ENCODE peak calls at places on chromosomes 16 and 17, in four cellular contexts. R, F, Q and L are unnamed samples.

GRCh38 chr17:27428781-27429505 is 27.3 kb upstream of the KSR1 start:
- DNase-seq in R (no peak), F (no peak), Q (no peak), L (no peak)

GRCh38 chr17:20121359-20122235 is 112.4 kb downstream of the SPECC1 start:
- DNase-seq in R (peak; percentile 74), F (peak; percentile 70), Q (peak; percentile 51), L (peak; percentile 62)

GRCh38 chr17:76868176-76868668 is at the start of gene MGAT5B:
- DNase-seq in R (peak; percentile 85), F (peak; percentile 78), Q (peak; percentile 87), L (peak; percentile 74)

GRCh38 chr17:75776399-75777242 is 8.0 kb upstream of the UNK start:
- DNase-seq in R (peak; percentile 47), F (peak; percentile 32), Q (no peak), L (peak; percentile 40)

GRCh38 chr17:40362696-40363479 is 1.6 kb downstream of the GJD3 start:
- DNase-seq in R (peak; percentile 82), F (peak; percentile 69), Q (peak; percentile 89), L (peak; percentile 76)

GRCh38 chr17:77856551-77857305 is 101.8 kb upstream of the TNRC6C start:
- DNase-seq in R (no peak), F (no peak), Q (no peak), L (no peak)

GRCh38 chr16:75860654-75861053 is 134.4 kb upstream of the CPHXL start:
- DNase-seq in R (peak; percentile 21), F (no peak), Q (no peak), L (no peak)

GRCh38 chr17:29148790-29149430 is 31.3 kb downstream of the MYO18A start:
- DNase-seq in R (peak; percentile 97), F (peak; percentile 91), Q (peak; percentile 92), L (peak; percentile 89)

GRCh38 chr17:35743911-35744328 is 9.1 kb downstream of the GAS2L2 start:
- DNase-seq in R (peak; percentile 39), F (peak; percentile 45), Q (no peak), L (no peak)

GRCh38 chr16:85008267-85008666 is 3.1 kb downstream of the ZDHHC7 start:
- DNase-seq in R (no peak), F (no peak), Q (no peak), L (no peak)
- H3K4me1 ChIP-seq in R (peaks cover 70% of the 10 kb centered on the region), F (peaks cover 24% of the 10 kb centered on the region), Q (no peaks in the 10 kb centered on the region), L (peaks cover 54% of the 10 kb centered on the region)

GRCh38 chr17:18257747-18258355 is 687 bp downstream of the FLII start:
- DNase-seq in R (peak; percentile 75), F (peak; percentile 71), Q (peak; percentile 56), L (peak; percentile 25)

GRCh38 chr17:18256351-18256750 is 2.2 kb downstream of the FLII start:
- DNase-seq in R (no peak), F (no peak), Q (no peak), L (no peak)

GRCh38 chr17:18257268-18257681 is 1.3 kb downstream of the FLII start:
- DNase-seq in R (peak; percentile 56), F (no peak), Q (peak; percentile 72), L (no peak)

GRCh38 chr17:18254888-18255649 is 3.5 kb downstream of the FLII start:
- DNase-seq in R (no peak), F (no peak), Q (no peak), L (no peak)

DNA sequence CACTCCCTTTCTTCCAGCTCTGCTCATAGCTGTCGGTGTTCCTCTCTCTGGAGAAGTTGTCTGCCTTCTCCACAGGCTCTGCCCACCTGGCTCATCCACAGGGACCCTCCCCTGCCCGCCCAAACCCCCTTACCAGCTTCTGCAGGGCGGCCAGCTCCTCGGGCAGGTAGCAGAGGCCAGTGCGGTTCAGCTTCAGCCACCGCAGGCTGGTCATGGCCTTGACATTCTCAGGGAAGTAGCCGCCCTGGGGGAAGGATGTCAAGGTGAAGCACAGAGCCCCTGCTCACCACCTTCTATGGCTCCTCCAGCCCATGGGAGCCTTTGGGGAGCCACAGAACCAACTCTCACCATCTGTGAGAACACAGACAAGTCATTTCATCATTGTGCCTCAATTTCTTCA is 1.8 kb downstream of the FLII start:
- DNase-seq in R (no peak), F (no peak), Q (no peak), L (no peak)
- H3K27ac ChIP-seq in R (peak overlapping the region; percentile 97), F (peak overlapping the region; percentile 27), Q (no peak overlapping the region), L (peak overlapping the region; percentile 85)

GRCh38 chr16:81458827-81459598 is 14.4 kb downstream of the CMIP start:
- DNase-seq in R (no peak), F (no peak), Q (no peak), L (no peak)
- H3K4me1 ChIP-seq in R (peaks cover 31% of the 10 kb centered on the region), F (peaks cover 5% of the 10 kb centered on the region), Q (no peaks in the 10 kb centered on the region), L (peaks cover 25% of the 10 kb centered on the region)

GRCh38 chr16:70695351-70696070 is 9.7 kb upstream of the MTSS2 start:
- DNase-seq in R (no peak), F (no peak), Q (no peak), L (no peak)
- H3K27ac ChIP-seq in R (no peak overlapping the region), F (peak overlapping the region; percentile 98), Q (no peak overlapping the region), L (no peak overlapping the region)

GRCh38 chr17:46157443-46158107 is 35.7 kb downstream of the KANSL1 start:
- DNase-seq in R (no peak), F (peak; percentile 81), Q (no peak), L (no peak)
- H3K4me1 ChIP-seq in R (peaks cover 77% of the 10 kb centered on the region), F (peaks cover 13% of the 10 kb centered on the region), Q (peaks cover 22% of the 10 kb centered on the region), L (peaks cover 98% of the 10 kb centered on the region)

DNA sequence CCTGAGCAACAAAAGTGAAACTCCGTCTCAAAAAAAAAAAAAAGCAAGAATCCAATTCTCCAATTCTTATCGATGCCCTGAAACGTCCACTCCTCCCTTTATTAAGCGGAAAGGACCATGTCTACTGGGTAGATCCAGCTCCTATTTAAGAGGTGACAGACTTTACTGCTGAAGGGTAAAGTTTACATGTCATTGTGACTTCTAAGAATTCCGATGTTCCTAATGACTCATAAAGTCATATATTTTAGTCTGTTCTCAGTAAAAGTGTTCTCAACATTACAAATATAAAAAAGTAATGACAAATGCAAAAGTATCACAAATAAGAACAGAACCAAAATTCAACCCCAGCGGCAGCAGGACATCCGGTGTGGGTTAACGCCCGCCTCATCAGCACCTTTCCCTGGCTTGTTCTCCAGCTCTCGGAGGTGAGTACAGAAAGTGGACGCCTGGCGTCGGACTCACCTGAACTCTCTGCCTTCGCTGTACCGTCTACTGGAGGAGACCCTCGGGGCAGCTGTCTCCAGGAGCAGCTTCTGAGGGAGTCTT is 6.8 kb downstream of the AXIN1 start:
- DNase-seq in R (no peak), F (no peak), Q (no peak), L (no peak)
- H3K27ac ChIP-seq in R (no peak overlapping the region), F (no peak overlapping the region), Q (no peak overlapping the region), L (no peak overlapping the region)

GRCh38 chr16:53413864-53414263 is 20.4 kb upstream of the RBL2 start:
- DNase-seq in R (no peak), F (no peak), Q (no peak), L (no peak)
- H3K4me1 ChIP-seq in R (no peaks in the 10 kb centered on the region), F (no peaks in the 10 kb centered on the region), Q (peaks cover 4% of the 10 kb centered on the region), L (no peaks in the 10 kb centered on the region)